ENCODE peak calls at places on chromosomes 5 and 9, in seven cellular contexts. U is esophagus squamous epithelium; Y is heart left ventricle; V is CD8-positive, alpha-beta memory T cell; X is lower lobe of right lung; E is pancreas; H is fibroblast of lung. T is an unnamed sample.

GRCh38 chr9:13967493-13967892 is 346.4 kb downstream of the NFIB start:
- DNase-seq in U (no peak), Y (no peak), E (no peak), V (no peak), X (no peak), H (no peak), T (no peak)

GRCh38 chr9:84054341-84055010 is 73.9 kb downstream of the RMI1 start:
- DNase-seq in Y (no peak), U (no peak), X (no peak), H (no peak), V (no peak), E (no peak), T (no peak)

GRCh38 chr5:170722316-170722715 is 61.2 kb upstream of the GABRP start:
- DNase-seq in Y (no peak), V (no peak), U (no peak), E (no peak), X (no peak), H (no peak), T (no peak)

GRCh38 chr5:81626524-81626923 is 124.4 kb downstream of the SSBP2 start:
- DNase-seq in X (no peak), U (no peak), V (no peak), Y (no peak), H (peak; percentile 91), E (no peak), T (no peak)

GRCh38 chr9:112502177-112502946 is 15.7 kb downstream of the KIAA1958 start:
- DNase-seq in V (no peak), E (no peak), X (no peak), U (no peak), H (no peak), Y (no peak), T (no peak)

GRCh38 chr5:140262221-140262620 is 40.7 kb downstream of the PFDN1 start:
- DNase-seq in X (no peak), H (no peak), U (no peak), Y (no peak), E (no peak), V (no peak), T (no peak)

GRCh38 chr9:13705913-13706312 is 426.4 kb upstream of the MPDZ start:
- DNase-seq in X (no peak), E (no peak), H (peak; percentile 69), V (no peak), Y (peak; percentile 49), U (no peak), T (peak; percentile 90)

GRCh38 chr9:94819161-94819677 is 92.7 kb downstream of the AOPEP start:
- DNase-seq in H (no peak), X (no peak), V (no peak), U (no peak), Y (no peak), E (no peak), T (no peak)

GRCh38 chr9:38332625-38333024 is 59.9 kb upstream of the ALDH1B1 start:
- DNase-seq in V (no peak), U (no peak), H (no peak), Y (no peak), E (no peak), X (no peak), T (no peak)

GRCh38 chr5:169116961-169117461 is 183.9 kb downstream of the SLIT3 start:
- DNase-seq in X (no peak), H (no peak), Y (no peak), U (no peak), E (no peak), V (no peak), T (peak; percentile 85)

GRCh38 chr5:8060235-8061139 is 191.5 kb downstream of the MTRR start:
- DNase-seq in U (no peak), V (no peak), H (no peak), E (no peak), Y (no peak), X (no peak), T (no peak)

GRCh38 chr5:174340221-174340620 is 294.7 kb downstream of the NSG2 start:
- DNase-seq in X (no peak), H (peak; percentile 81), U (no peak), V (no peak), E (no peak), Y (no peak), T (no peak)

GRCh38 chr5:135834639-135835529 is at the start of gene SLC25A48:
- DNase-seq in H (peak; percentile 39), V (no peak), Y (peak; percentile 67), X (no peak), E (peak; percentile 87), U (no peak), T (no peak)

GRCh38 chr9:120619751-120620655 is 40.0 kb upstream of the CDK5RAP2 start:
- DNase-seq in H (peak; percentile 54), Y (no peak), X (no peak), E (no peak), V (peak; percentile 30), U (no peak), T (peak; percentile 62)

GRCh38 chr5:127878174-127878750 is 175.1 kb downstream of the CCDC192 start:
- DNase-seq in Y (peak; percentile 47), H (peak; percentile 40), E (peak; percentile 57), X (no peak), U (no peak), V (no peak), T (no peak)

GRCh38 chr9:114671605-114672004 is 10.4 kb downstream of the TEX48 start:
- DNase-seq in X (no peak), Y (no peak), H (peak; percentile 47), E (no peak), V (no peak), U (no peak), T (no peak)

GRCh38 chr5:147522435-147522834 is 12.6 kb upstream of the DPYSL3 start:
- DNase-seq in U (no peak), Y (no peak), E (no peak), X (no peak), V (no peak), H (peak; percentile 86), T (no peak)

GRCh38 chr9:18666348-18666747 is 192.4 kb downstream of the ADAMTSL1 start:
- DNase-seq in X (no peak), Y (no peak), H (peak; percentile 54), V (no peak), U (no peak), E (no peak), T (no peak)

GRCh38 chr9:14415947-14416346 is 102.0 kb upstream of the NFIB start:
- DNase-seq in X (no peak), U (no peak), E (no peak), V (no peak), Y (no peak), H (peak; percentile 88), T (no peak)

GRCh38 chr5:72064801-72065570 is 42.3 kb upstream of the MAP1B start:
- DNase-seq in E (no peak), H (no peak), Y (no peak), U (no peak), X (no peak), V (no peak), T (no peak)

GRCh38 chr9:88993327-88993726 is 2.1 kb downstream of the S1PR3 start:
- DNase-seq in X (no peak), U (no peak), H (peak; percentile 57), V (no peak), Y (no peak), E (no peak), T (peak; percentile 12)

GRCh38 chr5:93274291-93274690 is 306.7 kb downstream of the NR2F1-AS1 start:
- DNase-seq in E (no peak), X (no peak), H (peak; percentile 82), V (no peak), U (no peak), Y (no peak), T (no peak)

GRCh38 chr5:12292610-12293204 is 388.5 kb upstream of the CTNND2 start:
- DNase-seq in X (no peak), U (no peak), H (peak; percentile 20), V (no peak), Y (no peak), E (no peak), T (no peak)

GRCh38 chr5:2291146-2291840 is 408.6 kb upstream of the IRX4 start:
- DNase-seq in X (no peak), U (no peak), E (no peak), H (no peak), V (no peak), Y (no peak), T (peak; percentile 61)

GRCh38 chr5:2286250-2286649 is 403.5 kb upstream of the IRX4 start:
- DNase-seq in U (no peak), E (no peak), X (no peak), Y (no peak), H (no peak), V (no peak), T (no peak)

GRCh38 chr5:2288968-2289367 is 406.2 kb upstream of the IRX4 start:
- DNase-seq in Y (no peak), V (no peak), E (no peak), H (no peak), U (no peak), X (no peak), T (no peak)

GRCh38 chr5:2288466-2288865 is 405.7 kb upstream of the IRX4 start:
- DNase-seq in U (no peak), Y (no peak), H (no peak), V (no peak), E (no peak), X (no peak), T (no peak)

GRCh38 chr5:2289380-2289779 is 406.7 kb upstream of the IRX4 start:
- DNase-seq in Y (no peak), E (no peak), X (no peak), H (no peak), V (no peak), U (no peak), T (no peak)
- H3K27me3 ChIP-seq in Y (no peaks in the 10 kb centered on the region), E (no peaks in the 10 kb centered on the region), X (peaks cover 3% of the 10 kb centered on the region), H (no peaks in the 10 kb centered on the region), V (no peaks in the 10 kb centered on the region), U (no peaks in the 10 kb centered on the region), T (no peaks in the 10 kb centered on the region)

GRCh38 chr5:17221843-17222614 is 4.6 kb downstream of the BASP1 start:
- DNase-seq in H (peak; percentile 70), X (no peak), U (no peak), E (no peak), V (no peak), Y (no peak), T (no peak)
- H3K27me3 ChIP-seq in H (no peaks in the 10 kb centered on the region), X (peaks cover 6% of the 10 kb centered on the region), U (no peaks in the 10 kb centered on the region), E (peaks cover 4% of the 10 kb centered on the region), V (no peaks in the 10 kb centered on the region), Y (peaks cover 7% of the 10 kb centered on the region), T (no peaks in the 10 kb centered on the region)

DNA sequence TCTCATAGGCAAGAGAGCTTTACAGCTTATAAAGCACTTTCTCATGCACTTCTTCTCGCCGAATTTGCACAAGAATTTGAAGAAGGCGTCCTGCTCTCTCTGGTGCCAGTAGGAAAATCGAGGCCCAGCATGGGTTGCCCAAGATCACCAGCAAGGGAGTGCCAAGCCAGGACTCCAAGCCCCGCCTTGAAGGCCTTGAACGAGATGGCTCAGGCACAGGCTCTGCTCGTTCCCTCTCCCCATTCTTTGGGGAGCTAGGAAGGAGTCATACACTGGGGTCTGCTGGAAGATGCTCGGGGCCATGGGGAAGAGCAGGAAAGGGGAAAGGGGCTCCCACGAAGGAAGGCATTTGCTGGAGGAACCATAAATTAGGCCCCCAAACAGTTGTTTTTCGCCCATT is 46.7 kb downstream of the PAX5 start:
- DNase-seq in V (no peak), Y (no peak), X (no peak), U (no peak), E (no peak), H (no peak), T (peak; percentile 31)
- H3K27me3 ChIP-seq in V (peaks cover 32% of the 10 kb centered on the region), Y (peaks cover 39% of the 10 kb centered on the region), X (peaks cover 64% of the 10 kb centered on the region), U (peaks cover 18% of the 10 kb centered on the region), E (no peaks in the 10 kb centered on the region), H (peaks cover 47% of the 10 kb centered on the region), T (peaks cover 69% of the 10 kb centered on the region)

DNA sequence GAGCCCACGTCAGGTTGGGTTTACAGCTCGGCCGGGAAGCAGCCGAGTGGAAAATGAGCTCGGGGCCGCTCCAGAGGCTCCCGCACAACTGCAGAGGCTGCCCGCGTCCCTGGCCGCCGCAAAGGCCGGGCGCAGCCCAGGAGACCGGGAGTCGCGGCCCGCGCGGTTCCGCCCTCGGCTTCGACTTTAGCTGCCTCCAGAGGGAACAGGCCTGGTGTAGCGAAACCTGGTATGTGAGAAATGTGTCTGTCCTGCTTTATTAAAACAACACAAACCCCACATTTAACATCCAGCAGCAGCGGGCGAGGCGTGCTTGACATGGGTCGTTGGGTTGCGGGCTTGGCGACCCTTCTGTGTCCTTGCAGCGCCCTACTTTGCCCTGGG is 66.2 kb downstream of the FOXD1 start:
- DNase-seq in V (no peak), X (no peak), U (no peak), E (no peak), H (no peak), Y (no peak), T (no peak)
- H3K27me3 ChIP-seq in V (peaks cover 51% of the 10 kb centered on the region), X (peaks cover 84% of the 10 kb centered on the region), U (peaks cover 19% of the 10 kb centered on the region), E (no peaks in the 10 kb centered on the region), H (no peaks in the 10 kb centered on the region), Y (peaks cover 30% of the 10 kb centered on the region), T (peaks cover 33% of the 10 kb centered on the region)